ENCODE peak calls at places on chromosomes 11 and 22, in nine cellular contexts. C, P, O, M, E, R, U, L and H are unnamed samples.

GRCh38 chr22:35419756-35420155 is 19.8 kb downstream of the MCM5 start:
- DNase-seq in C (no peak), P (no peak), O (no peak), M (no peak), E (no peak), R (no peak), U (no peak), L (no peak), H (no peak)

GRCh38 chr11:127002669-127003259 is 2.2 kb upstream of the KIRREL3 start:
- DNase-seq in C (no peak), P (no peak), O (no peak), M (no peak), E (no peak), R (no peak), U (no peak), L (no peak), H (no peak)

GRCh38 chr11:64888761-64889511 is 10.5 kb upstream of the EHD1 start:
- DNase-seq in C (no peak), P (no peak), O (no peak), M (no peak), E (no peak), R (no peak), U (no peak), L (no peak), H (no peak)

GRCh38 chr11:9855579-9856260 is 191.8 kb downstream of the SWAP70 start:
- DNase-seq in C (no peak), P (no peak), O (no peak), M (no peak), E (no peak), R (peak), U (no peak), L (no peak), H (no peak)

GRCh38 chr22:40728731-40729189 is 49.5 kb downstream of the MCHR1 start:
- DNase-seq in C (no peak), P (no peak), O (peak), M (no peak), E (no peak), R (peak), U (peak), L (no peak), H (no peak)

GRCh38 chr11:40425168-40425567 is 1034.3 kb downstream of the LRRC4C start:
- DNase-seq in C (no peak), P (no peak), O (no peak), M (no peak), E (no peak), R (no peak), U (no peak), L (no peak), H (no peak)

GRCh38 chr11:14974021-14974698 is 2.0 kb upstream of the CALCA start:
- DNase-seq in C (no peak), P (no peak), O (no peak), M (no peak), E (no peak), R (no peak), U (no peak), L (no peak), H (no peak)

GRCh38 chr11:119339581-119340334 is 925 bp downstream of the C1QTNF5 start:
- DNase-seq in C (no peak), P (peak), O (peak), M (no peak), E (no peak), R (no peak), U (no peak), L (no peak), H (peak)

GRCh38 chr11:1729692-1730011 is 20.7 kb downstream of the IFITM10 start:
- DNase-seq in C (no peak), P (no peak), O (no peak), M (no peak), E (no peak), R (no peak), U (no peak), L (no peak), H (no peak)

GRCh38 chr22:40469181-40469580 is 98.8 kb downstream of the SGSM3 start:
- DNase-seq in C (no peak), P (no peak), O (no peak), M (no peak), E (no peak), R (no peak), U (no peak), L (no peak), H (no peak)

GRCh38 chr22:50302564-50302963 is 4.9 kb downstream of the PLXNB2 start:
- DNase-seq in C (no peak), P (no peak), O (no peak), M (no peak), E (no peak), R (no peak), U (no peak), L (no peak), H (no peak)

GRCh38 chr22:37546436-37547248 is 13.6 kb upstream of the CDC42EP1 start:
- DNase-seq in C (no peak), P (no peak), O (no peak), M (no peak), E (no peak), R (no peak), U (no peak), L (no peak), H (no peak)

GRCh38 chr22:22070371-22070824 is 87.8 kb upstream of the TOP3B start:
- DNase-seq in C (no peak), P (no peak), O (no peak), M (peak), E (no peak), R (no peak), U (no peak), L (no peak), H (no peak)

GRCh38 chr11:66044757-66045156 is 4.2 kb downstream of the GAL3ST3 start:
- DNase-seq in C (no peak), P (no peak), O (no peak), M (no peak), E (no peak), R (no peak), U (no peak), L (no peak), H (no peak)

GRCh38 chr11:70546179-70546940 is 148.0 kb downstream of the CTTN start:
- DNase-seq in C (no peak), P (no peak), O (no peak), M (no peak), E (no peak), R (no peak), U (no peak), L (no peak), H (no peak)

GRCh38 chr11:706439-706956 is 467 bp downstream of the EPS8L2 start:
- DNase-seq in C (no peak), P (peak), O (no peak), M (peak), E (no peak), R (no peak), U (no peak), L (no peak), H (no peak)

GRCh38 chr11:29306527-29306926 is 710.3 kb downstream of the KCNA4 start:
- DNase-seq in C (no peak), P (peak), O (no peak), M (no peak), E (no peak), R (no peak), U (no peak), L (no peak), H (no peak)

GRCh38 chr22:48901324-48901723 is 926.3 kb downstream of the BRD1 start:
- DNase-seq in C (no peak), P (no peak), O (no peak), M (peak), E (no peak), R (no peak), U (no peak), L (no peak), H (no peak)

GRCh38 chr11:119854521-119854920 is 125.5 kb upstream of the NECTIN1 start:
- DNase-seq in C (no peak), P (no peak), O (no peak), M (no peak), E (no peak), R (no peak), U (no peak), L (no peak), H (no peak)

GRCh38 chr11:83044958-83045712 is 26.6 kb downstream of the RAB30 start:
- DNase-seq in C (no peak), P (peak), O (no peak), M (no peak), E (no peak), R (no peak), U (no peak), L (no peak), H (no peak)

GRCh38 chr11:47464479-47464878 is 15.5 kb upstream of the RAPSN start:
- DNase-seq in C (no peak), P (no peak), O (no peak), M (no peak), E (no peak), R (no peak), U (peak), L (peak), H (no peak)

GRCh38 chr11:2310786-2311455 is 9.1 kb downstream of the TSPAN32 start:
- DNase-seq in C (no peak), P (no peak), O (no peak), M (peak), E (no peak), R (no peak), U (no peak), L (no peak), H (no peak)

GRCh38 chr11:63761173-63761572 is 7.4 kb downstream of the ZFTA start:
- DNase-seq in C (no peak), P (no peak), O (no peak), M (no peak), E (no peak), R (no peak), U (no peak), L (no peak), H (no peak)

GRCh38 chr11:72821221-72821919 is 7.2 kb downstream of the ATG16L2 start:
- DNase-seq in C (no peak), P (no peak), O (no peak), M (no peak), E (no peak), R (no peak), U (peak), L (no peak), H (no peak)

GRCh38 chr22:36301851-36302250 is 48.9 kb downstream of the APOL1 start:
- DNase-seq in C (no peak), P (no peak), O (no peak), M (no peak), E (no peak), R (no peak), U (no peak), L (no peak), H (no peak)

GRCh38 chr11:34427171-34427805 is 11.4 kb upstream of the CAT start:
- DNase-seq in C (no peak), P (peak), O (no peak), M (peak), E (no peak), R (no peak), U (no peak), L (no peak), H (no peak)

GRCh38 chr22:26041931-26042330 is 127.3 kb upstream of the SEZ6L start:
- DNase-seq in C (no peak), P (no peak), O (no peak), M (no peak), E (no peak), R (no peak), U (peak), L (no peak), H (no peak)

GRCh38 chr22:38853149-38853548 is 9.3 kb upstream of the NPTXR start:
- DNase-seq in C (no peak), P (no peak), O (no peak), M (no peak), E (no peak), R (no peak), U (no peak), L (no peak), H (no peak)

GRCh38 chr11:106286881-106287504 is 209.5 kb downstream of the AASDHPPT start:
- DNase-seq in C (no peak), P (no peak), O (no peak), M (no peak), E (no peak), R (no peak), U (no peak), L (no peak), H (no peak)

GRCh38 chr11:57425565-57426438 is 1.1 kb downstream of the SLC43A3 start:
- DNase-seq in C (no peak), P (no peak), O (no peak), M (no peak), E (no peak), R (no peak), U (no peak), L (no peak), H (no peak)

GRCh38 chr11:91763331-91763730 is 461.3 kb upstream of the FAT3 start:
- DNase-seq in C (no peak), P (no peak), O (no peak), M (no peak), E (no peak), R (no peak), U (no peak), L (no peak), H (no peak)

GRCh38 chr11:7072401-7073028 is 16.3 kb upstream of the RBMXL2 start:
- DNase-seq in C (no peak), P (no peak), O (no peak), M (no peak), E (no peak), R (no peak), U (peak), L (no peak), H (no peak)

GRCh38 chr11:46912526-46913150 is 5.7 kb downstream of the LRP4 start:
- DNase-seq in C (no peak), P (no peak), O (no peak), M (no peak), E (no peak), R (no peak), U (peak), L (peak), H (no peak)

GRCh38 chr11:73317373-73317772 is 9.3 kb downstream of the ARHGEF17 start:
- DNase-seq in C (no peak), P (no peak), O (no peak), M (no peak), E (no peak), R (no peak), U (no peak), L (no peak), H (no peak)